ENCODE peak calls at places on chromosome 15, in six cellular contexts. T, S, W, L, E and A are unnamed samples.

GRCh38 chr15:78107471-78107870 is 15.1 kb downstream of the SH2D7 start:
- DNase-seq in T (no peak), S (no peak), W (no peak), L (no peak), E (no peak), A (no peak)

GRCh38 chr15:76158250-76158649 is 98.5 kb downstream of the TMEM266 start:
- DNase-seq in T (no peak), S (no peak), W (no peak), L (no peak), E (no peak), A (no peak)

GRCh38 chr15:47820780-47821319 is 103.5 kb downstream of the SEMA6D start:
- DNase-seq in T (no peak), S (no peak), W (no peak), L (no peak), E (no peak), A (no peak)

GRCh38 chr15:78316211-78317077 is 17.0 kb upstream of the SKIC8 start:
- DNase-seq in T (no peak), S (no peak), W (no peak), L (no peak), E (no peak), A (no peak)

GRCh38 chr15:88634449-88634848 is 4.4 kb upstream of the ISG20 start:
- DNase-seq in T (no peak), S (no peak), W (no peak), L (no peak), E (no peak), A (no peak)

GRCh38 chr15:34987182-34987488 is 952 bp downstream of the ZNF770 start:
- DNase-seq in T (no peak), S (no peak), W (no peak), L (no peak), E (no peak), A (no peak)

GRCh38 chr15:56654624-56655023 is 78.7 kb downstream of the ZNF280D start:
- DNase-seq in T (no peak), S (no peak), W (no peak), L (no peak), E (no peak), A (no peak)

GRCh38 chr15:75232252-75232813 is 25.8 kb upstream of the GOLGA6C start:
- DNase-seq in T (no peak), S (peak), W (no peak), L (no peak), E (no peak), A (no peak)

GRCh38 chr15:73936181-73936580 is 9.9 kb downstream of the LOXL1 start:
- DNase-seq in T (no peak), S (no peak), W (no peak), L (no peak), E (no peak), A (peak)